ENCODE peak calls at places on chromosomes 5 and 9, in four cellular contexts. One of them, this sample, is unnamed.

GRCh38 chr5:10789021-10789420 is 28.0 kb upstream of the DAP start:
- DNase-seq in K562: no peak
- DNase-seq in HepG2: no peak
- DNase-seq in GM12878: no peak
- DNase-seq in this sample: no peak

GRCh38 chr9:127336708-127337352 is 60.1 kb upstream of the SLC2A8 start:
- DNase-seq in K562: no peak
- DNase-seq in HepG2: peak; percentile 16
- DNase-seq in GM12878: no peak
- DNase-seq in this sample: no peak

GRCh38 chr9:79976501-79977444 is 405.0 kb downstream of the TLE4 start:
- DNase-seq in K562: no peak
- DNase-seq in HepG2: no peak
- DNase-seq in GM12878: no peak
- DNase-seq in this sample: no peak

GRCh38 chr5:138188632-138189031 is 9.7 kb downstream of the KIF20A start:
- DNase-seq in K562: no peak
- DNase-seq in HepG2: no peak
- DNase-seq in GM12878: no peak
- DNase-seq in this sample: no peak

GRCh38 chr9:28668158-28668557 is 1094.9 kb upstream of the C9orf72 start:
- DNase-seq in K562: no peak
- DNase-seq in HepG2: no peak
- DNase-seq in GM12878: no peak
- DNase-seq in this sample: no peak

GRCh38 chr9:133597316-133597957 is 11.8 kb downstream of the FAM163B start:
- DNase-seq in K562: peak; percentile 25
- DNase-seq in HepG2: no peak
- DNase-seq in GM12878: no peak
- DNase-seq in this sample: peak; percentile 37

GRCh38 chr5:139680368-139681111 is 32.4 kb downstream of the CXXC5 start:
- DNase-seq in K562: no peak
- DNase-seq in HepG2: no peak
- DNase-seq in GM12878: no peak
- DNase-seq in this sample: no peak

GRCh38 chr9:11871832-11872231 is 821.4 kb upstream of the TYRP1 start:
- DNase-seq in K562: no peak
- DNase-seq in HepG2: no peak
- DNase-seq in GM12878: no peak
- DNase-seq in this sample: no peak

GRCh38 chr5:6644841-6645240 is 11.6 kb downstream of the SRD5A1 start:
- DNase-seq in K562: no peak
- DNase-seq in HepG2: no peak
- DNase-seq in GM12878: no peak
- DNase-seq in this sample: no peak

GRCh38 chr5:14665949-14666741 is 1.6 kb downstream of the OTULIN start:
- DNase-seq in K562: no peak
- DNase-seq in HepG2: peak; percentile 41
- DNase-seq in GM12878: no peak
- DNase-seq in this sample: peak; percentile 46

GRCh38 chr5:108654042-108654441 is 93.7 kb upstream of the FER start:
- DNase-seq in K562: no peak
- DNase-seq in HepG2: no peak
- DNase-seq in GM12878: no peak
- DNase-seq in this sample: no peak

GRCh38 chr5:151155777-151156731 is 1.5 kb downstream of the ANXA6 start:
- DNase-seq in K562: no peak
- DNase-seq in HepG2: peak; percentile 42
- DNase-seq in GM12878: no peak
- DNase-seq in this sample: no peak

GRCh38 chr9:110049699-110050450 is 158.1 kb downstream of the C9orf152 start:
- DNase-seq in K562: no peak
- DNase-seq in HepG2: no peak
- DNase-seq in GM12878: no peak
- DNase-seq in this sample: peak; percentile 40

GRCh38 chr9:79936336-79936735 is 364.6 kb downstream of the TLE4 start:
- DNase-seq in K562: no peak
- DNase-seq in HepG2: no peak
- DNase-seq in GM12878: no peak
- DNase-seq in this sample: no peak

GRCh38 chr9:116646661-116647514 is 40.2 kb upstream of the TRIM32 start:
- DNase-seq in K562: peak; percentile 9
- DNase-seq in HepG2: peak; percentile 37
- DNase-seq in GM12878: no peak
- DNase-seq in this sample: peak; percentile 18

GRCh38 chr9:125549465-125550215 is 157.4 kb downstream of the MAPKAP1 start:
- DNase-seq in K562: no peak
- DNase-seq in HepG2: peak; percentile 57
- DNase-seq in GM12878: no peak
- DNase-seq in this sample: no peak

GRCh38 chr5:110727025-110727314 is 499 bp upstream of the TMEM232 start:
- DNase-seq in K562: peak; percentile 22
- DNase-seq in HepG2: peak; percentile 8
- DNase-seq in GM12878: no peak
- DNase-seq in this sample: no peak

GRCh38 chr9:128702949-128703615 is 779 bp downstream of the PKN3 start:
- DNase-seq in K562: peak; percentile 83
- DNase-seq in HepG2: no peak
- DNase-seq in GM12878: no peak
- DNase-seq in this sample: peak; percentile 58

GRCh38 chr5:9851458-9851857 is 221.3 kb upstream of the TAS2R1 start:
- DNase-seq in K562: no peak
- DNase-seq in HepG2: no peak
- DNase-seq in GM12878: no peak
- DNase-seq in this sample: no peak

GRCh38 chr5:180594311-180595045 is 3.2 kb upstream of the SCGB3A1 start:
- DNase-seq in K562: peak; percentile 80
- DNase-seq in HepG2: no peak
- DNase-seq in GM12878: no peak
- DNase-seq in this sample: peak; percentile 6

GRCh38 chr9:109907400-109907799 is 127.4 kb downstream of the PALM2AKAP2 start:
- DNase-seq in K562: no peak
- DNase-seq in HepG2: no peak
- DNase-seq in GM12878: no peak
- DNase-seq in this sample: no peak

GRCh38 chr9:4084440-4084818 is 215.4 kb downstream of the GLIS3 start:
- DNase-seq in K562: no peak
- DNase-seq in HepG2: no peak
- DNase-seq in GM12878: no peak
- DNase-seq in this sample: no peak

GRCh38 chr5:127567026-127567768 is 49.8 kb downstream of the PRRC1 start:
- DNase-seq in K562: no peak
- DNase-seq in HepG2: no peak
- DNase-seq in GM12878: no peak
- DNase-seq in this sample: no peak

GRCh38 chr9:22244141-22245011 is 202.2 kb upstream of the DMRTA1 start:
- DNase-seq in K562: no peak
- DNase-seq in HepG2: peak; percentile 26
- DNase-seq in GM12878: no peak
- DNase-seq in this sample: peak; percentile 55

GRCh38 chr9:132948482-132949050 is 4.2 kb upstream of the TSC1 start:
- DNase-seq in K562: no peak
- DNase-seq in HepG2: no peak
- DNase-seq in GM12878: no peak
- DNase-seq in this sample: no peak

GRCh38 chr5:158614951-158615350 is 484.8 kb downstream of the EBF1 start:
- DNase-seq in K562: no peak
- DNase-seq in HepG2: no peak
- DNase-seq in GM12878: no peak
- DNase-seq in this sample: no peak

GRCh38 chr9:89698606-89699005 is 93.8 kb downstream of the GADD45G start:
- DNase-seq in K562: no peak
- DNase-seq in HepG2: no peak
- DNase-seq in GM12878: no peak
- DNase-seq in this sample: no peak

GRCh38 chr9:89702401-89702800 is 97.6 kb downstream of the GADD45G start:
- DNase-seq in K562: no peak
- DNase-seq in HepG2: no peak
- DNase-seq in GM12878: no peak
- DNase-seq in this sample: no peak

GRCh38 chr9:89701221-89701798 is 96.5 kb downstream of the GADD45G start:
- DNase-seq in K562: no peak
- DNase-seq in HepG2: no peak
- DNase-seq in GM12878: peak; percentile 73
- DNase-seq in this sample: no peak

GRCh38 chr9:89696780-89697179 is 92.0 kb downstream of the GADD45G start:
- DNase-seq in K562: no peak
- DNase-seq in HepG2: no peak
- DNase-seq in GM12878: no peak
- DNase-seq in this sample: no peak

GRCh38 chr9:89699646-89700045 is 94.8 kb downstream of the GADD45G start:
- DNase-seq in K562: no peak
- DNase-seq in HepG2: peak; percentile 3
- DNase-seq in GM12878: no peak
- DNase-seq in this sample: no peak
- TF ChIP-seq SP1 in K562: no peak
- TF ChIP-seq SP1 in HepG2: no peak
- TF ChIP-seq SP1 in GM12878: no peak
- TF ChIP-seq SP1 in this sample: no peak

GRCh38 chr9:36286388-36286787 is 28.1 kb upstream of the GNE start:
- DNase-seq in K562: no peak
- DNase-seq in HepG2: no peak
- DNase-seq in GM12878: no peak
- DNase-seq in this sample: no peak
- TF ChIP-seq TARDBP in K562: no peak
- TF ChIP-seq TARDBP in HepG2: no peak
- TF ChIP-seq TARDBP in GM12878: no peak
- TF ChIP-seq TARDBP in this sample: no peak

GRCh38 chr5:135997936-135998335 is 30.9 kb upstream of the TGFBI start:
- DNase-seq in K562: no peak
- DNase-seq in HepG2: no peak
- DNase-seq in GM12878: no peak
- DNase-seq in this sample: no peak

GRCh38 chr5:136000937-136001336 is 27.9 kb upstream of the TGFBI start:
- DNase-seq in K562: no peak
- DNase-seq in HepG2: no peak
- DNase-seq in GM12878: no peak
- DNase-seq in this sample: no peak

GRCh38 chr5:136000147-136000546 is 28.6 kb upstream of the TGFBI start:
- DNase-seq in K562: no peak
- DNase-seq in HepG2: no peak
- DNase-seq in GM12878: no peak
- DNase-seq in this sample: no peak

GRCh38 chr5:135998889-135999288 is 29.9 kb upstream of the TGFBI start:
- DNase-seq in K562: no peak
- DNase-seq in HepG2: no peak
- DNase-seq in GM12878: no peak
- DNase-seq in this sample: no peak

DNA sequence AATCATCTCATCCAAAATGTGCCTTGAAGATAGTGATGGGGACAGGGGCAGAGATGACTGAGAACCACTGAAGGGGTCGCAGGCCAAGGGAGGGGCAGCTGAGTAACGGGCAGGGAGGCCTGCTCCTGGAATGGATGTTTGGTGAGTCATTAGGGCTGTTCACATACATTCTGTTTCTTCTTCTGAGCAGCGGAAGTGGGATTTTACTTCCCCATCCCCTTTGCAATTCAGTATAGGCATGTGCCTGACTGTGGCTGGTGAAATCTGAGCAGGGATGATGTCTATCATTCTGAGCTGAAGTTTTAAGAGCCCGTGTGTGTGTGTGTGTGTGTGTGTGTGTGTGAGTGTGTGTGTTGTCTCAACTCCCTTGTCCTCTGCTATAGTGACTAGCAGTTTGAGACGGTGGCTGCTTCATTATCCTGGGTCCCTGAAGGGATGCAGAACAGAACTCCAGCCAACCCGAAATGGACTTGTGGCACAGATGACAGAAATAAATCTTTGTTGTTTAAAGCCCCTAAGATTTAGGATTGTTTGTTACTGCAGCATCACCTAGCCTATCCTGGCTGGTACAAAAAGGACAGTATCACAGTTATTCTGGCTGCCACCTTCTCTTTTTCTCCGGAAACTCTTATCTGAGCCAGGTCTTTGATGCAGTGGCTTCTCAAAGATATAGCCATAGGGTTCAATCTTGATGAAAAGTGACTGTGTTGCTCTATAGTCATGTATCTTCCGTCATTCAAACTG is 29.2 kb upstream of the TGFBI start:
- DNase-seq in K562: no peak
- DNase-seq in HepG2: no peak
- DNase-seq in GM12878: no peak
- DNase-seq in this sample: no peak
- TF ChIP-seq SP1 in K562: no peak
- TF ChIP-seq SP1 in HepG2: no peak
- TF ChIP-seq SP1 in GM12878: no peak
- TF ChIP-seq SP1 in this sample: no peak

DNA sequence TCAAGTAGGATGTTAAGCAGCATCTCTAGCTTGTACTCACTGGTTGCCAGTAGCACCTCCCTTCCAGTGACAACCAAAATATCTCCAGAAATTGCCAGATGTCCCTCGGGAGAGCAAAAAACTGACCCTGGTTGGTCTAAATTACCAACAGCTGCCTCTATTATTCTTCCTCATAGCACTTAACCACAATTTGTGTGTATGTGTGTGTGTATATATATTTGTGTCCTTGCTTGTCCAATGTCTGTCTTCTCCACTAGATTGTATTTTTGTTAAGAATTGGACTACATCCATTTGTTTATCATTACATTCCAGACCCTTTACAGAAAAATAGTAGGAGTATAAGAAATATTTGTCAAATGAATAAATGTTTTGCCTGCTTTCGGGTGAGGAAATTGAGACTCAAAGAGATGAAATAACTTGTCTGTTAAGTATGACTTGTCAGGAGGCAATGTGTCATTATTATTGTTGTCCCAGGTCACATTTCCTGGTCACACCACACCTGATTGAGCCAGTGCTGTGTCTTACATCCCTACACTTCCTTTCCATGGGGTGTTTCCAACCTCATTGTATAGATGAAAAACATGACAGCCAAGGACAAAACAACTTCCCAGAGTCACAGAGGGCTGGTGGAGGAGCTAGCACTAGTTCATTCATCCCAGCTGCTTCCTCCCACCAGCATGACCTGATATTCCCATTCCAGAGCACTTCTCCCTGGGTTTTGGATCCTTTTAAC is 11.4 kb upstream of the GRPEL2 start:
- DNase-seq in K562: no peak
- DNase-seq in HepG2: no peak
- DNase-seq in GM12878: no peak
- DNase-seq in this sample: no peak
- TF ChIP-seq TARDBP in K562: no peak
- TF ChIP-seq TARDBP in HepG2: no peak
- TF ChIP-seq TARDBP in GM12878: no peak
- TF ChIP-seq TARDBP in this sample: no peak